ENCODE peak calls at places on chromosomes 12 and 14, in four cellular contexts. One of them, this sample, is unnamed.

GRCh38 chr12:13161172-13161571 is 35.4 kb upstream of the EMP1 start:
- DNase-seq in HL-60: no peak
- DNase-seq in GM12878: no peak
- DNase-seq in K562: no peak
- DNase-seq in this sample: no peak

GRCh38 chr12:104505095-104505819 is 48.5 kb downstream of the CHST11 start:
- DNase-seq in GM12878: peak; percentile 64
- DNase-seq in HL-60: no peak
- DNase-seq in K562: no peak
- DNase-seq in this sample: peak; percentile 31

GRCh38 chr12:103399986-103400385 is 95.8 kb downstream of the C12orf42 start:
- DNase-seq in K562: no peak
- DNase-seq in GM12878: no peak
- DNase-seq in HL-60: peak; percentile 34
- DNase-seq in this sample: no peak

GRCh38 chr14:68195126-68195525 is 375.5 kb downstream of the RAD51B start:
- DNase-seq in GM12878: no peak
- DNase-seq in HL-60: no peak
- DNase-seq in K562: no peak
- DNase-seq in this sample: no peak

GRCh38 chr14:89564291-89564957 is 147.4 kb upstream of the FOXN3 start:
- DNase-seq in K562: no peak
- DNase-seq in HL-60: no peak
- DNase-seq in GM12878: no peak
- DNase-seq in this sample: no peak

GRCh38 chr12:122171399-122171798 is 2.6 kb downstream of the IL31 start:
- DNase-seq in GM12878: no peak
- DNase-seq in HL-60: no peak
- DNase-seq in K562: no peak
- DNase-seq in this sample: no peak

GRCh38 chr12:25087596-25087995 is 107.4 kb downstream of the DNAI7 start:
- DNase-seq in K562: no peak
- DNase-seq in HL-60: no peak
- DNase-seq in GM12878: no peak
- DNase-seq in this sample: no peak

GRCh38 chr14:92668266-92668973 is 80.0 kb downstream of the LGMN start:
- DNase-seq in K562: no peak
- DNase-seq in HL-60: no peak
- DNase-seq in GM12878: no peak
- DNase-seq in this sample: no peak

GRCh38 chr14:95291859-95292542 is 27.7 kb downstream of the CLMN start:
- DNase-seq in HL-60: peak; percentile 15
- DNase-seq in GM12878: no peak
- DNase-seq in K562: peak; percentile 22
- DNase-seq in this sample: no peak

GRCh38 chr12:127162902-127163301 is 1104.1 kb upstream of the TMEM132C start:
- DNase-seq in GM12878: peak; percentile 16
- DNase-seq in K562: peak; percentile 22
- DNase-seq in HL-60: no peak
- DNase-seq in this sample: peak; percentile 31

GRCh38 chr14:34999500-34999899 is 16.7 kb downstream of the SRP54 start:
- DNase-seq in HL-60: no peak
- DNase-seq in K562: no peak
- DNase-seq in GM12878: no peak
- DNase-seq in this sample: no peak

GRCh38 chr12:126286203-126286602 is 1221.0 kb downstream of the AACS start:
- DNase-seq in K562: no peak
- DNase-seq in GM12878: no peak
- DNase-seq in HL-60: no peak
- DNase-seq in this sample: no peak

GRCh38 chr12:75892779-75893408 is 138.7 kb downstream of the PHLDA1 start:
- DNase-seq in GM12878: no peak
- DNase-seq in K562: peak; percentile 73
- DNase-seq in HL-60: no peak
- DNase-seq in this sample: no peak

GRCh38 chr14:76133103-76133502 is 18.6 kb upstream of the GPATCH2L start:
- DNase-seq in K562: peak; percentile 55
- DNase-seq in HL-60: peak; percentile 9
- DNase-seq in GM12878: no peak
- DNase-seq in this sample: no peak

GRCh38 chr14:67748312-67748711 is 46.6 kb downstream of the RDH12 start:
- DNase-seq in K562: no peak
- DNase-seq in HL-60: no peak
- DNase-seq in GM12878: no peak
- DNase-seq in this sample: no peak

GRCh38 chr14:92625213-92625612 is 111.6 kb downstream of the RIN3 start:
- DNase-seq in GM12878: no peak
- DNase-seq in K562: no peak
- DNase-seq in HL-60: no peak
- DNase-seq in this sample: no peak

GRCh38 chr14:68968051-68968450 is 11.1 kb downstream of the ACTN1 start:
- DNase-seq in GM12878: no peak
- DNase-seq in HL-60: no peak
- DNase-seq in K562: no peak
- DNase-seq in this sample: no peak

GRCh38 chr12:15708396-15709070 is 80.7 kb downstream of the EPS8 start:
- DNase-seq in GM12878: no peak
- DNase-seq in HL-60: no peak
- DNase-seq in K562: no peak
- DNase-seq in this sample: no peak

GRCh38 chr12:102753802-102754201 is 163.2 kb downstream of the PAH start:
- DNase-seq in GM12878: no peak
- DNase-seq in K562: no peak
- DNase-seq in HL-60: no peak
- DNase-seq in this sample: no peak

GRCh38 chr14:105168979-105169507 is 467 bp upstream of the JAG2 start:
- DNase-seq in HL-60: no peak
- DNase-seq in GM12878: no peak
- DNase-seq in K562: peak; percentile 73
- DNase-seq in this sample: no peak

GRCh38 chr12:44960856-44961255 is 84.7 kb upstream of the NELL2 start:
- DNase-seq in GM12878: no peak
- DNase-seq in K562: no peak
- DNase-seq in HL-60: no peak
- DNase-seq in this sample: no peak

GRCh38 chr12:6113691-6114475 is 10.6 kb downstream of the VWF start:
- DNase-seq in HL-60: no peak
- DNase-seq in GM12878: no peak
- DNase-seq in K562: no peak
- DNase-seq in this sample: no peak

GRCh38 chr14:103127861-103128598 is 4.8 kb downstream of the TNFAIP2 start:
- DNase-seq in GM12878: no peak
- DNase-seq in HL-60: no peak
- DNase-seq in K562: no peak
- DNase-seq in this sample: no peak

GRCh38 chr12:4034926-4035325 is 161.7 kb upstream of the PARP11 start:
- DNase-seq in GM12878: no peak
- DNase-seq in HL-60: no peak
- DNase-seq in K562: no peak
- DNase-seq in this sample: no peak

GRCh38 chr12:79884401-79885006 is 50.4 kb downstream of the PPP1R12A start:
- DNase-seq in HL-60: no peak
- DNase-seq in K562: no peak
- DNase-seq in GM12878: no peak
- DNase-seq in this sample: no peak

GRCh38 chr12:113092478-113093408 is 36.2 kb downstream of the DTX1 start:
- DNase-seq in HL-60: peak; percentile 19
- DNase-seq in K562: peak; percentile 95
- DNase-seq in GM12878: no peak
- DNase-seq in this sample: peak; percentile 74

GRCh38 chr14:71583246-71583645 is 349.0 kb upstream of the RGS6 start:
- DNase-seq in K562: no peak
- DNase-seq in HL-60: peak; percentile 43
- DNase-seq in GM12878: no peak
- DNase-seq in this sample: no peak

GRCh38 chr12:99959549-99960170 is 25.1 kb downstream of the ANKS1B start:
- DNase-seq in GM12878: no peak
- DNase-seq in HL-60: no peak
- DNase-seq in K562: no peak
- DNase-seq in this sample: no peak

GRCh38 chr12:99960312-99960711 is 24.4 kb downstream of the ANKS1B start:
- DNase-seq in HL-60: no peak
- DNase-seq in K562: no peak
- DNase-seq in GM12878: no peak
- DNase-seq in this sample: no peak

GRCh38 chr12:99954724-99955123 is 30.0 kb downstream of the ANKS1B start:
- DNase-seq in K562: no peak
- DNase-seq in GM12878: no peak
- DNase-seq in HL-60: no peak
- DNase-seq in this sample: no peak

GRCh38 chr12:99957866-99958466 is 26.8 kb downstream of the ANKS1B start:
- DNase-seq in HL-60: no peak
- DNase-seq in K562: no peak
- DNase-seq in GM12878: no peak
- DNase-seq in this sample: no peak
- TF ChIP-seq SPI1 in HL-60: no peak
- TF ChIP-seq SPI1 in K562: no peak
- TF ChIP-seq SPI1 in GM12878: no peak
- TF ChIP-seq SPI1 in this sample: no peak

GRCh38 chr12:106873983-106874382 is 81.7 kb upstream of the TMEM263 start:
- DNase-seq in HL-60: no peak
- DNase-seq in K562: no peak
- DNase-seq in GM12878: no peak
- DNase-seq in this sample: no peak

GRCh38 chr12:106866426-106867080 is 89.2 kb upstream of the TMEM263 start:
- DNase-seq in HL-60: no peak
- DNase-seq in GM12878: no peak
- DNase-seq in K562: no peak
- DNase-seq in this sample: no peak

GRCh38 chr12:106870116-106870515 is 85.6 kb upstream of the TMEM263 start:
- DNase-seq in K562: no peak
- DNase-seq in HL-60: no peak
- DNase-seq in GM12878: no peak
- DNase-seq in this sample: no peak

GRCh38 chr12:106868982-106869381 is 86.7 kb upstream of the TMEM263 start:
- DNase-seq in GM12878: no peak
- DNase-seq in K562: no peak
- DNase-seq in HL-60: no peak
- DNase-seq in this sample: no peak

DNA sequence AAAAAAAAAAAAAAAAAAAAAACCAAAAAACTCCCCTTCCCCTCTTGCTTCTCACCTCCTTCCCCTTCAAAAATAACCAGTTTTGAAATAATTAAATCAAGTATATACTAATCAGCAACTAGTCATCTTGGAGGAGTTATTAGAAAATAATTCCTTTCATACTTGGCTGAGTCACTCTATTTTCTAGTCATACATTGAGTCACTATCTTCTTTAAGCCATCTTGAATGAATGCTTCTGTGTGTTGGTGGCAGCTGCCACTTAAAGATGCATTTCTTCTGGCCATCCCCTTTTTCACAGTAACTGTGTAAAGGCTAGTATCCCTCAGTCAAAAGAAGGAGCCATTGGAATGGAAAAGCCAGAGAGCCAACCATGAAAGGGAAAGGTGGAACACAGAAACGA is 84.2 kb upstream of the TMEM263 start:
- DNase-seq in GM12878: no peak
- DNase-seq in HL-60: no peak
- DNase-seq in K562: no peak
- DNase-seq in this sample: no peak
- TF ChIP-seq SPI1 in GM12878: no peak
- TF ChIP-seq SPI1 in HL-60: no peak
- TF ChIP-seq SPI1 in K562: no peak
- TF ChIP-seq SPI1 in this sample: no peak

DNA sequence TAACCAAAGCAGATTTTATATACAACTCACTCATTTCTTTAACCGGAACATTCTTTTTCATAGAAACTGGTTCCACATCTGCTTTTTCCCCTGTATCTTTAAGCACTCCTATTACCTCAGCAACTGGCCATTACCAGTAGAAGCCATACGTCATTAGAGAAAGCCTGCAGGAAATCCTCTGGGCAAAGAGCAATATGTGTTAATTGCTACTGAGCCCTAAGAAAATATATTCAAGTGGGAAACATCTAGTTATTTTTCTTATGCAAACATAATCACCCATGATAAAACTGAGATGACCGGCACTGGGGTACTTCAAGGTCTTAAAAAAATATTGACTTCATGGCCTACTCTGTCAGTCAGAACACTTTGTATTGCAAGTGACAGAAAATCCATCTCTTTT is 28.2 kb upstream of the CPSF6 start:
- DNase-seq in GM12878: no peak
- DNase-seq in HL-60: no peak
- DNase-seq in K562: no peak
- DNase-seq in this sample: no peak
- TF ChIP-seq SPI1 in GM12878: no peak
- TF ChIP-seq SPI1 in HL-60: no peak
- TF ChIP-seq SPI1 in K562: no peak
- TF ChIP-seq SPI1 in this sample: no peak

DNA sequence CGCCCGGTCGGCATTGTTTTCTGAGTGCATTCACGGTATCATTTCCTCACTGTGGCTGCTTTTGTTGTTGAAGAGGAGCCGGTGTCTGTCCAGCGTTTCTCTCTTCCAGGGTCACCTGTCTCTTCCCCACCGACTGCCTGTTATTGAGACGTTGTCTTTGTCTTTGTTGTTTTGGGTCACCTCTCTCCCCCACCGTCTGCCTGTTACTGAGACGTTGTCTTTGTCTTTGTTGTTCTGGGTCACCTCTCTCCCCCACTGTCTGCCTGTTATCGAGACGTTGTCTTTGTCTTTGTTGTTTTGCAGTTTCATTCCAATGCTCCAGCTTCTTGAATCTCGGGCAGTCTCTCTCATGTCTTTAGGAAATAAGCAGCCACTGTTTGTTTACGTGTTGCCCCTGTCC is 69.9 kb downstream of the DDX51 start:
- DNase-seq in K562: no peak
- DNase-seq in HL-60: no peak
- DNase-seq in GM12878: no peak
- DNase-seq in this sample: no peak
- TF ChIP-seq SPI1 in K562: no peak
- TF ChIP-seq SPI1 in HL-60: no peak
- TF ChIP-seq SPI1 in GM12878: no peak
- TF ChIP-seq SPI1 in this sample: no peak